ENCODE peak calls at places on chromosomes 3 and 15, in nine cellular contexts. B, R, M, Q, S, H, O, K and A are unnamed samples.

GRCh38 chr15:50219820-50220219 is 37.8 kb downstream of the SLC27A2 start:
- DNase-seq in S (peak; percentile 34), Q (peak; percentile 36), R (no peak), O (no peak), B (no peak), M (no peak), H (peak; percentile 31), K (no peak), A (no peak)

GRCh38 chr3:73467211-73467610 is 157.5 kb downstream of the PDZRN3 start:
- DNase-seq in B (no peak), R (no peak), S (no peak), Q (no peak), O (no peak), M (no peak), H (no peak), K (no peak), A (no peak)

GRCh38 chr15:66943456-66944095 is 121.8 kb upstream of the SMAD3 start:
- DNase-seq in O (peak; percentile 19), Q (no peak), R (peak; percentile 93), S (no peak), K (no peak), H (no peak), M (no peak), B (no peak), A (peak; percentile 20)

GRCh38 chr15:38257676-38258075 is 5.0 kb downstream of the SPRED1 start:
- DNase-seq in B (no peak), Q (no peak), R (no peak), M (no peak), O (no peak), H (no peak), S (no peak), K (no peak), A (no peak)

GRCh38 chr3:56900801-56901200 is 99.1 kb upstream of the ARHGEF3 start:
- DNase-seq in K (no peak), B (no peak), M (no peak), Q (no peak), O (no peak), S (no peak), H (no peak), R (no peak), A (no peak)

GRCh38 chr3:43434431-43434830 is 148.1 kb downstream of the SNRK start:
- DNase-seq in O (no peak), H (no peak), B (no peak), K (no peak), S (no peak), Q (no peak), R (no peak), M (no peak), A (no peak)

GRCh38 chr3:4735243-4735642 is 242.1 kb downstream of the ITPR1 start:
- DNase-seq in O (no peak), K (no peak), H (no peak), Q (no peak), R (no peak), M (no peak), S (no peak), B (no peak), A (no peak)

GRCh38 chr3:54755746-54756145 is 172.1 kb downstream of the LRTM1 start:
- DNase-seq in S (no peak), B (no peak), H (no peak), M (no peak), O (no peak), Q (peak; percentile 31), R (no peak), K (no peak), A (no peak)

GRCh38 chr3:16864610-16865313 is 20.0 kb upstream of the PLCL2 start:
- DNase-seq in Q (peak; percentile 78), H (no peak), K (peak; percentile 89), O (no peak), B (no peak), S (no peak), R (no peak), M (no peak), A (no peak)

GRCh38 chr3:43968465-43968864 is 273.2 kb upstream of the TOPAZ1 start:
- DNase-seq in Q (no peak), M (no peak), R (no peak), B (no peak), K (no peak), H (no peak), O (no peak), S (no peak), A (peak; percentile 80)

GRCh38 chr3:27591811-27592210 is 107.6 kb upstream of the SLC4A7 start:
- DNase-seq in Q (no peak), O (no peak), M (no peak), K (no peak), B (no peak), R (no peak), S (no peak), H (no peak), A (no peak)

GRCh38 chr15:80509800-80510199 is 105.6 kb downstream of the ARNT2 start:
- DNase-seq in B (no peak), O (no peak), H (no peak), S (no peak), Q (no peak), M (no peak), K (no peak), R (no peak), A (no peak)

GRCh38 chr3:128095222-128095703 is 28.3 kb downstream of the RUVBL1 start:
- DNase-seq in O (peak; percentile 75), H (peak; percentile 89), M (peak; percentile 66), K (peak; percentile 70), B (peak; percentile 86), S (peak; percentile 32), Q (peak; percentile 92), R (peak; percentile 80), A (peak; percentile 88)

GRCh38 chr15:84766461-84767005 is 18.1 kb downstream of the ZNF592 start:
- DNase-seq in B (no peak), M (no peak), Q (no peak), S (no peak), H (no peak), K (peak; percentile 70), O (no peak), R (no peak), A (no peak)

GRCh38 chr15:36191459-36191858 is 388.0 kb upstream of the CDIN1 start:
- DNase-seq in M (no peak), R (no peak), K (no peak), H (no peak), S (no peak), B (no peak), Q (no peak), O (no peak), A (no peak)

GRCh38 chr3:72265661-72266370 is 480.9 kb upstream of the PROK2 start:
- DNase-seq in Q (no peak), R (no peak), M (no peak), K (no peak), O (no peak), B (no peak), H (no peak), S (no peak), A (no peak)

GRCh38 chr15:72491768-72492167 is 17.6 kb downstream of the ARIH1 start:
- DNase-seq in R (no peak), Q (peak; percentile 91), K (peak; percentile 72), M (no peak), O (no peak), S (no peak), H (no peak), B (no peak), A (no peak)

DNA sequence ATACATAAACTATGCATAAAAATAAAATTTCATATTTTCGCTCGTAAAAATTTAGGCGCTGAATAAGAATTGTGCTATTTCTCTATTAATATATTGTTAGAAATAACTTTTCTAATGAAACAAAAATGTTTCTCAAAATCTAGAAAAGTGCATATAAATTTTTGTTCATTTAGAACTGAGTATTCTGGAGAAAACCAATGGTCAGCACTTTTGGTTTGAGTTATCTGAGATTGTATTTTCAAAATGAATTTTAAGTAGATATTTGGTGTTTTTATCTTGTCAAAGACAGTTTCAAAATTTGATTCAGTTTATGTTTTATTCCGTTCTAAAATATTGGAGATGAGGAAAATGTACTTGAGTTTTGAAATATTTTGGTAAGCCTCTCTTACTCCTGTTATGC is 13.9 kb downstream of the MYNN start:
- DNase-seq in H (no peak), O (no peak), S (no peak), B (no peak), K (no peak), Q (no peak), R (no peak), M (no peak), A (no peak)
- TF ChIP-seq EZH2phosphoT487 in H (no peak), O (no peak), S (no peak), B (no peak), K (no peak), Q (no peak), R (no peak), M (no peak), A (no peak)

DNA sequence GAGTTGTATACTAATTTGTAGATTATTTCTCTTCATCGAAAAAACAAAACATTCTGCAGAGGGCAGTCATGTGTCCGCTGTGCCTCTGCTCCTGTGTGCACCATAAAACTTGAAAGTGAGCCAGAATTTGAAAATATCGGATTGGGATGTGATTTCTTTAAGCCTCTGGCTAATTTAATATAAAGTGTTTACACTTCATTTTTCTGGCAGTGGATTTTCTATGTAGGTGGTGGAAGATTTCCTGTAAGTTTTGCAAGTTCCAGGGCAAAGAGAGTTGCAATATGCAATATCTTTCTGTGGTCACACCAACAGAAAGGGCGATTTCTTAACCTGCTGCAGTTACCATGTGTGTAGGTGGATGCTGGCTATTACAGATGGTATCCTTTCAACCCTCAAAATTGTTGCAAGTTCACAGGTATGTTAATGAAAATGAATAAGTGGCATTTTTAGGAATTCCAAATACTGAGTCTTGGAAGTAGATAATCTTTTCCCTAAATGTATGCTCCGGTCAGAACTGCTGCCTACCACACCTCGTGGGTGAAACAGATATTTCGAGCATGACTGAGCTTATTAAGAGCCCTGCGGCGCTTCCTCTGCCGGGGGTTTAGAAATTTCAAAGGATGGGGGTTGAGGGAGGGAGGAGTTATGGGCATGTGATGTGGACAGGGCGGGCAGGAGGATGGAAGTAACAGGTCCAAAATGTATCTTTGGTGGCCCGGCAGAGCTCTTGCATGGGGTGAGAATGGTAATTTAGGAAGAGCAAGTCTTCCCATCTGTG is 134.0 kb downstream of the PGPEP1L start:
- DNase-seq in R (no peak), Q (peak; percentile 96), K (peak; percentile 94), O (peak; percentile 78), M (peak; percentile 89), B (no peak), S (peak; percentile 40), H (no peak), A (no peak)
- TF ChIP-seq EZH2phosphoT487 in R (no peak), Q (no peak), K (no peak), O (no peak), M (no peak), B (no peak), S (no peak), H (no peak), A (no peak)

GRCh38 chr3:83946554-83946953 is 1012.2 kb upstream of the CADM2 start:
- DNase-seq in H (peak; percentile 29), M (no peak), B (no peak), O (peak; percentile 21), S (no peak), R (no peak), K (peak; percentile 52), Q (no peak), A (peak; percentile 65)
- TF ChIP-seq EZH2phosphoT487 in H (no peak), M (no peak), B (no peak), O (no peak), S (no peak), R (no peak), K (no peak), Q (no peak), A (no peak)

DNA sequence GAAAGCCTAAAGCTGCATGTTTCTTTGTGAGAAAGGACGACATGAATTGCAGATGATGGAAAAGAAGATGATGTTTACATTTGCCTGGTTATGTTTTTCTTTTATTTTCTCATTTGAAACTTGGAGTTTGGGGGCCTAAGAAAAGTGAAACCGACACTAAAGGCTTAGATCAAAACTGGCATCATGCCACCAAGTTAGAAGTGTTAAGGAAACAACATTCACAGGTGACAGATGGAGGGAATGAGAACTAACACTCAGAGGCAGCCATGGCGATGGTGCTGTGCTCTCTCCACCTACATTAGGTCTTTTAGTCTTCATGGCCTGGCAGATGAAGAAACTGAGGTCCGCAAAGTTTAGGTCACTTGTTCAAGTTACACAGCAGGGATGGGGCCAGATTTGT is 923.6 kb downstream of the TUSC7 start:
- DNase-seq in Q (no peak), O (no peak), S (no peak), B (no peak), M (peak; percentile 86), R (no peak), H (no peak), K (no peak), A (no peak)
- TF ChIP-seq EZH2phosphoT487 in Q (no peak), O (no peak), S (no peak), B (no peak), M (no peak), R (no peak), H (no peak), K (no peak), A (no peak)